ENCODE peak calls at places on chromosomes 12 and 14, in nine cellular contexts. T is K562, J is hepatocyte, F is tibial artery, U is adrenal gland, N is left lung, E is GM23248, R is NT2/D1, K is body of pancreas. V is an unnamed sample.

GRCh38 chr14:64235652-64236640 is 58.2 kb downstream of the ESR2 start:
- DNase-seq in K (no peak), U (peak; percentile 48), T (no peak), F (no peak), R (no peak), J (no peak), E (no peak), N (no peak), V (no peak)

GRCh38 chr12:67456281-67456918 is 187.2 kb downstream of the CAND1 start:
- DNase-seq in T (no peak), F (no peak), J (peak; percentile 39), N (no peak), E (peak; percentile 89), R (no peak), U (peak; percentile 82), K (peak; percentile 59), V (peak; percentile 74)

GRCh38 chr12:2551097-2551496 is 243.7 kb upstream of the FKBP4 start:
- DNase-seq in T (no peak), E (no peak), F (no peak), R (no peak), J (no peak), U (no peak), N (no peak), K (no peak), V (no peak)

GRCh38 chr14:67167420-67168109 is 21.7 kb upstream of the GARIN2 start:
- DNase-seq in J (no peak), K (no peak), U (no peak), R (no peak), T (no peak), N (no peak), F (no peak), E (peak; percentile 25), V (no peak)

GRCh38 chr12:41112903-41113302 is 75.2 kb upstream of the PDZRN4 start:
- DNase-seq in N (no peak), K (no peak), R (no peak), J (no peak), F (no peak), U (no peak), E (no peak), T (no peak), V (no peak)

GRCh38 chr14:89078021-89078676 is 253.7 kb downstream of the TTC8 start:
- DNase-seq in J (no peak), T (no peak), F (no peak), E (no peak), K (no peak), R (no peak), N (no peak), U (peak; percentile 88), V (no peak)

GRCh38 chr12:90343966-90344365 is 611.0 kb downstream of the CCER1 start:
- DNase-seq in E (no peak), U (no peak), J (no peak), F (no peak), K (no peak), T (no peak), N (no peak), R (no peak), V (no peak)

GRCh38 chr12:28497889-28498411 is 307.7 kb downstream of the CCDC91 start:
- DNase-seq in N (no peak), R (no peak), T (no peak), J (no peak), F (no peak), E (peak; percentile 49), U (no peak), K (no peak), V (no peak)

GRCh38 chr12:57458665-57459054 is 925 bp upstream of the GLI1 start:
- DNase-seq in J (no peak), E (no peak), F (no peak), R (no peak), T (no peak), U (no peak), K (no peak), N (no peak), V (no peak)

GRCh38 chr14:36583242-36584166 is 1.1 kb upstream of the NKX2-8 start:
- DNase-seq in R (no peak), K (no peak), J (no peak), E (peak; percentile 7), F (no peak), U (no peak), T (no peak), N (no peak), V (no peak)

GRCh38 chr14:73634333-73634833 is 10.4 kb upstream of the DNAL1 start:
- DNase-seq in N (peak; percentile 88), T (no peak), E (peak; percentile 28), U (no peak), J (peak; percentile 66), F (no peak), K (no peak), R (peak; percentile 64), V (no peak)

GRCh38 chr14:60094306-60094897 is 2.7 kb downstream of the PCNX4 start:
- DNase-seq in N (no peak), U (no peak), E (peak; percentile 22), F (no peak), K (no peak), J (no peak), R (no peak), T (peak; percentile 33), V (no peak)

GRCh38 chr12:6791931-6792520 is 2.7 kb downstream of the CD4 start:
- DNase-seq in J (no peak), T (no peak), E (no peak), F (no peak), R (no peak), N (no peak), U (no peak), K (no peak), V (no peak)

GRCh38 chr12:6795088-6795487 is 5.8 kb downstream of the CD4 start:
- DNase-seq in N (no peak), T (no peak), U (no peak), K (no peak), E (no peak), J (no peak), R (no peak), F (no peak), V (no peak)

GRCh38 chr12:6790496-6791150 is 1.3 kb downstream of the CD4 start:
- DNase-seq in K (no peak), R (no peak), E (no peak), N (no peak), J (no peak), T (no peak), F (no peak), U (no peak), V (no peak)

GRCh38 chr12:6788972-6789905 is at the start of gene CD4:
- DNase-seq in N (peak; percentile 88), U (peak; percentile 78), R (no peak), E (no peak), K (no peak), J (no peak), T (no peak), F (peak; percentile 76), V (no peak)

DNA sequence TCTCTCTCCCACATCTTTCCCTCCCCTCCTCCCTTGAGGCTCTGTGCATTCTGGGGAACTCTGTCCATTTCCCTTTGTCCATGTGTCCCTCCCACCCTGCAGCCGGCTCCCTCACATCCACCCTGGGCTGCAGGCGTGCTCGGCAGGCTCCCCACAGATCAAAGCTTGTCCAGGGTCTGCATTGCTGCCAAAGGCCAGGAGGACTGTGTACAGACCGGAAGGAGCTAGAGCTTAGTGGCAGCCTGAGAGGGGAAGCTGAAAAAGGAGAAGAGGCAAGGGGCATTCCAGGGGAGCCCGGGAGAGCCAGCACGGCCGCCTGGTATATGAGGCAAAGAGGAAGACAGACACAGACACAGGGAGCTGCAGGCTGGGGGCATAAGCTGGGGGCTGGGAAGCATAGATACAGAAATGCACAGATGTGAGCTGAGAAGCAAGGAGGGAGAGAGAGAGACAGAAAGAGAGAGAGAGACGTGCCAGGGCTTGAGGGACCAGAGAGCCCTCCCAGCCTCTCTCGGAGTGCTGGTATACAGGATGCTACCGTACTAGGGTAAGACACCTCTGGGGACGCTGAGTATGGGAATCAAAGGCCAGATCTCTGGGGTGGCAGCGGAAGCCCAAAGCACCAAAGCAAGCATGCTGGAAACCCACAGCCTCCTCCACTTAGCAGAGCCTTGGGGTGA is 3.3 kb downstream of the CD4 start:
- DNase-seq in R (no peak), J (no peak), N (peak; percentile 88), F (peak; percentile 53), T (no peak), E (no peak), K (no peak), U (peak; percentile 67), V (no peak)
- H3K4me3 ChIP-seq in R (no peak overlapping the region), J (no peak overlapping the region), N (peak overlapping the region; percentile 36), F (no peak overlapping the region), T (no peak overlapping the region), E (no peak overlapping the region), K (no peak overlapping the region), U (peak overlapping the region; percentile 29), V (no peak overlapping the region)

DNA sequence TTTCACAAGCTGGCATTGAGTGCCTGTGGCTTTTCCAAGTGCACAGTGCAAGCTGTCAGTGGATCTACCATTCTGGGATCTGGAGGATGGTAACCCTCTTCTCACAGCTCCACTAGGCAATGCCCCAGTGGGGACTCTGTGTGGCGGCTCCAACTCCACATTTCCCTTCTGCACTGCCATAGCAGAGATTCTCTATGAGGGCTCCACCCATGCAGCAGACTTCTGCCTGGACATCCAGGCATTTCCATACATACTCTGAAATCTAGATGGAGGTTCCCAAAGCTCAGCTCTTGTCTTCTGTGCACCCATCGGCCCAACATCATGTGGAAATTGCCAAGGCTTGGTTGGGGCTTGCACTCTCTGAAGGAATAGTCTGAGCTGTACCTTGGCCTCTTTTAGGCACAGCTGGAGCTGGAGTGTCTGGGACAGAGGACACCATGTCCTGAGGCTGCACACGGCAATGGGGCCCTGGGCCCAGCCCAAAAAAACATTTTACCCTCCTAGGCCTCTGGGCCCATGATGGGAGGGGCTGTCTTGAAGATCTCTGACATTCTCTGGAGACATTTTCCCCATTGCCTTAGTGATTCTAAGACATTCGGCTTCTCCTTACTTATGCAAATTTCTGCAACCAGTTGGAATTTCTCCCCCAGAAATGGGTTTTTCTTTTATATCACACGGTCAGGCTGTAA is 313.3 kb upstream of the SFSWAP start:
- DNase-seq in E (no peak), F (no peak), R (no peak), J (no peak), U (no peak), T (no peak), K (no peak), N (no peak), V (no peak)
- H3K36me3 ChIP-seq in E (no peaks in the 10 kb centered on the region), F (no peaks in the 10 kb centered on the region), R (no peaks in the 10 kb centered on the region), J (no peaks in the 10 kb centered on the region), U (no peaks in the 10 kb centered on the region), T (no peaks in the 10 kb centered on the region), K (no peaks in the 10 kb centered on the region), N (no peaks in the 10 kb centered on the region), V (no peaks in the 10 kb centered on the region)

DNA sequence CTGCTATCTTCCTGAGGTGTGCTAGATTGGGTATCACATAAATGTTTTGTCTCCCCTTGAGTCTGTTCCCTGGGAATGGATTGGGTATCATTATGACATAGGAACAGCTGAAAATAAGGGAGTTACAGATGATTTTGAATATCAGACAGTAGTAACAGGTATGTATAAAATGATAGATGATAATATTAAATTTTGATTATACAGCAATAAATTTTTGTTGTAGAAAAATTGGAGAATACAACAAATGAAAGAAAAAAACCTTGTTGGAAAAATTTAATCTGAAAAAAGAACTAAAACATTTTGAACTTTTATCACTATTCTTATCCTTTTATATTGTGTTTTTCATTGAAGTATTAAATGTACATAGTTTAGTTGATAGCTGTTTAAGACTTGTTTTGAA is 43.2 kb downstream of the FBXO34 start:
- DNase-seq in R (no peak), U (no peak), J (no peak), K (no peak), N (no peak), T (no peak), E (no peak), F (no peak), V (no peak)
- H3K9me3 ChIP-seq in R (peaks cover 37% of the 10 kb centered on the region), U (no peaks in the 10 kb centered on the region), J (no peaks in the 10 kb centered on the region), K (no peaks in the 10 kb centered on the region), N (peaks cover 15% of the 10 kb centered on the region), T (peaks cover 7% of the 10 kb centered on the region), E (no peaks in the 10 kb centered on the region), F (peaks cover 5% of the 10 kb centered on the region), V (peaks cover 5% of the 10 kb centered on the region)

GRCh38 chr12:131511803-131512564 is 198.9 kb upstream of the SFSWAP start:
- DNase-seq in U (peak; percentile 38), J (no peak), K (no peak), E (no peak), F (no peak), T (no peak), N (no peak), R (no peak), V (no peak)
- H3K4me3 ChIP-seq in U (no peak overlapping the region), J (no peak overlapping the region), K (no peak overlapping the region), E (no peak overlapping the region), F (no peak overlapping the region), T (no peak overlapping the region), N (no peak overlapping the region), R (no peak overlapping the region), V (no peak overlapping the region)

V was measured in MG63.